ENCODE peak calls at places on chromosomes 5 and 9, in seven cellular contexts. A is progenitor cell of endocrine pancreas; H is NCI-H1417; L is Peyer's patch; U is stimulated activated CD4-positive, alpha-beta T cell treated with anti-CD3 and anti-CD28 coated beads, Interleukin-12 subunit alpha, Interleukin-12 subunit beta, amount 100 ng/mL, for 4 hours; E is naive thymus-derived CD4-positive, alpha-beta T cell; J is HepG2. K is an unnamed sample.

GRCh38 chr9:109101202-109101595 is 18.5 kb downstream of the TMEM245 start:
- DNase-seq in A (no peak), H (no peak), L (no peak), U (no peak), E (no peak), J (no peak), K (no peak)

GRCh38 chr5:95375591-95375990 is 15.6 kb upstream of the FAM81B start:
- DNase-seq in A (no peak), H (no peak), L (no peak), U (no peak), E (no peak), J (no peak), K (no peak)

GRCh38 chr9:113541019-113541900 is 77.7 kb downstream of the RGS3 start:
- DNase-seq in A (no peak), H (peak), L (no peak), U (no peak), E (no peak), J (peak), K (no peak)

GRCh38 chr9:33439731-33440130 is 7.7 kb downstream of the AQP3 start:
- DNase-seq in A (no peak), H (no peak), L (no peak), U (no peak), E (no peak), J (no peak), K (no peak)

GRCh38 chr9:108885643-108886348 is 23.7 kb downstream of the ACTL7A start:
- DNase-seq in A (no peak), H (peak), L (no peak), U (peak), E (no peak), J (peak), K (peak)

GRCh38 chr5:13865317-13865716 is 79.2 kb downstream of the DNAH5 start:
- DNase-seq in A (no peak), H (no peak), L (no peak), U (no peak), E (no peak), J (no peak), K (no peak)

GRCh38 chr5:92207156-92207555 is 824.0 kb upstream of the ARRDC3 start:
- DNase-seq in A (no peak), H (no peak), L (no peak), U (no peak), E (no peak), J (no peak), K (no peak)

GRCh38 chr9:85432599-85432998 is 309.2 kb downstream of the AGTPBP1 start:
- DNase-seq in A (no peak), H (no peak), L (no peak), U (no peak), E (no peak), J (no peak), K (peak)

GRCh38 chr5:147957906-147958305 is 51.6 kb upstream of the C5orf46 start:
- DNase-seq in A (no peak), H (no peak), L (no peak), U (no peak), E (no peak), J (no peak), K (no peak)

GRCh38 chr9:21852751-21853150 is 50.3 kb downstream of the MTAP start:
- DNase-seq in A (no peak), H (no peak), L (no peak), U (no peak), E (no peak), J (no peak), K (no peak)

GRCh38 chr5:126972062-126972895 is 58.1 kb downstream of the MARCHF3 start:
- DNase-seq in A (no peak), H (peak), L (peak), U (no peak), E (peak), J (peak), K (peak)

GRCh38 chr5:392431-392988 is 50.5 kb upstream of the EXOC3 start:
- DNase-seq in A (no peak), H (no peak), L (peak), U (peak), E (peak), J (no peak), K (no peak)

GRCh38 chr5:102722930-102723329 is 32.2 kb upstream of the PAM start:
- DNase-seq in A (no peak), H (no peak), L (no peak), U (no peak), E (no peak), J (no peak), K (no peak)

GRCh38 chr9:114462791-114463190 is 42.5 kb downstream of the WHRN start:
- DNase-seq in A (no peak), H (no peak), L (no peak), U (no peak), E (no peak), J (no peak), K (no peak)

GRCh38 chr5:61330341-61330878 is 1.6 kb upstream of the ZSWIM6 start:
- DNase-seq in A (no peak), H (peak), L (peak), U (no peak), E (peak), J (peak), K (no peak)

GRCh38 chr9:16133556-16134227 is 580.8 kb downstream of the CCDC171 start:
- DNase-seq in A (no peak), H (peak), L (no peak), U (no peak), E (no peak), J (peak), K (peak)